ENCODE peak calls at places on chromosomes 11 and 22, in six cellular contexts. One of them, this sample, is unnamed.
A peak's percentile ranks its signal among the peaks of the same experiment; 100 is the strongest.

GRCh38 chr11:129861702-129862107 is 33.7 kb downstream of the NFRKB start:
- DNase-seq in CD8-positive, alpha-beta T cell: no peak
- DNase-seq in A549: peak; percentile 84
- DNase-seq in sigmoid colon: no peak
- DNase-seq in CD4-positive, CD25-positive, alpha-beta regulatory T cell: no peak
- DNase-seq in suprapubic skin: no peak
- DNase-seq in this sample: no peak

GRCh38 chr11:10380921-10381320 is 74.1 kb upstream of the AMPD3 start:
- DNase-seq in CD8-positive, alpha-beta T cell: no peak
- DNase-seq in A549: no peak
- DNase-seq in sigmoid colon: no peak
- DNase-seq in CD4-positive, CD25-positive, alpha-beta regulatory T cell: no peak
- DNase-seq in suprapubic skin: no peak
- DNase-seq in this sample: no peak

GRCh38 chr11:15379483-15379882 is 264.8 kb downstream of the INSC start:
- DNase-seq in CD8-positive, alpha-beta T cell: no peak
- DNase-seq in A549: no peak
- DNase-seq in sigmoid colon: no peak
- DNase-seq in CD4-positive, CD25-positive, alpha-beta regulatory T cell: no peak
- DNase-seq in suprapubic skin: no peak
- DNase-seq in this sample: no peak

GRCh38 chr22:38504731-38505594 is 1.1 kb downstream of the DDX17 start:
- DNase-seq in CD8-positive, alpha-beta T cell: peak; percentile 32
- DNase-seq in A549: no peak
- DNase-seq in sigmoid colon: peak; percentile 78
- DNase-seq in CD4-positive, CD25-positive, alpha-beta regulatory T cell: peak; percentile 49
- DNase-seq in suprapubic skin: no peak
- DNase-seq in this sample: peak; percentile 27

GRCh38 chr11:36354221-36355003 is 58.3 kb downstream of the PRR5L start:
- DNase-seq in CD8-positive, alpha-beta T cell: no peak
- DNase-seq in A549: no peak
- DNase-seq in sigmoid colon: no peak
- DNase-seq in CD4-positive, CD25-positive, alpha-beta regulatory T cell: no peak
- DNase-seq in suprapubic skin: no peak
- DNase-seq in this sample: no peak

GRCh38 chr11:65766535-65766934 is 14.2 kb downstream of the AP5B1 start:
- DNase-seq in CD8-positive, alpha-beta T cell: no peak
- DNase-seq in A549: no peak
- DNase-seq in sigmoid colon: no peak
- DNase-seq in CD4-positive, CD25-positive, alpha-beta regulatory T cell: no peak
- DNase-seq in suprapubic skin: no peak
- DNase-seq in this sample: no peak

GRCh38 chr22:47372111-47372581 is 609.7 kb downstream of the TBC1D22A start:
- DNase-seq in CD8-positive, alpha-beta T cell: no peak
- DNase-seq in A549: no peak
- DNase-seq in sigmoid colon: no peak
- DNase-seq in CD4-positive, CD25-positive, alpha-beta regulatory T cell: no peak
- DNase-seq in suprapubic skin: peak; percentile 60
- DNase-seq in this sample: no peak

GRCh38 chr22:48711669-48712068 is 1116.0 kb downstream of the BRD1 start:
- DNase-seq in CD8-positive, alpha-beta T cell: no peak
- DNase-seq in A549: no peak
- DNase-seq in sigmoid colon: peak; percentile 32
- DNase-seq in CD4-positive, CD25-positive, alpha-beta regulatory T cell: no peak
- DNase-seq in suprapubic skin: no peak
- DNase-seq in this sample: no peak

GRCh38 chr11:129750343-129751292 is 65.0 kb upstream of the TMEM45B start:
- DNase-seq in CD8-positive, alpha-beta T cell: peak; percentile 61
- DNase-seq in A549: peak; percentile 12
- DNase-seq in sigmoid colon: peak; percentile 68
- DNase-seq in CD4-positive, CD25-positive, alpha-beta regulatory T cell: peak; percentile 79
- DNase-seq in suprapubic skin: no peak
- DNase-seq in this sample: peak; percentile 54

GRCh38 chr11:8735094-8735493 is 52.5 kb downstream of the RPL27A start:
- DNase-seq in CD8-positive, alpha-beta T cell: no peak
- DNase-seq in A549: no peak
- DNase-seq in sigmoid colon: no peak
- DNase-seq in CD4-positive, CD25-positive, alpha-beta regulatory T cell: no peak
- DNase-seq in suprapubic skin: no peak
- DNase-seq in this sample: no peak

GRCh38 chr11:120336641-120337132 is 474 bp downstream of the ARHGEF12 start:
- DNase-seq in CD8-positive, alpha-beta T cell: no peak
- DNase-seq in A549: peak; percentile 31
- DNase-seq in sigmoid colon: peak; percentile 77
- DNase-seq in CD4-positive, CD25-positive, alpha-beta regulatory T cell: no peak
- DNase-seq in suprapubic skin: no peak
- DNase-seq in this sample: peak; percentile 10

GRCh38 chr11:20880094-20880493 is 210.7 kb downstream of the NELL1 start:
- DNase-seq in CD8-positive, alpha-beta T cell: no peak
- DNase-seq in A549: no peak
- DNase-seq in sigmoid colon: no peak
- DNase-seq in CD4-positive, CD25-positive, alpha-beta regulatory T cell: no peak
- DNase-seq in suprapubic skin: no peak
- DNase-seq in this sample: no peak

GRCh38 chr11:15641191-15641810 is 526.6 kb downstream of the INSC start:
- DNase-seq in CD8-positive, alpha-beta T cell: no peak
- DNase-seq in A549: no peak
- DNase-seq in sigmoid colon: no peak
- DNase-seq in CD4-positive, CD25-positive, alpha-beta regulatory T cell: no peak
- DNase-seq in suprapubic skin: no peak
- DNase-seq in this sample: no peak

GRCh38 chr22:38317995-38318715 is 922 bp upstream of the CSNK1E start:
- DNase-seq in CD8-positive, alpha-beta T cell: no peak
- DNase-seq in A549: peak; percentile 94
- DNase-seq in sigmoid colon: peak; percentile 92
- DNase-seq in CD4-positive, CD25-positive, alpha-beta regulatory T cell: no peak
- DNase-seq in suprapubic skin: no peak
- DNase-seq in this sample: no peak

GRCh38 chr22:18973264-18974031 is 37.4 kb upstream of the PRODH start:
- DNase-seq in CD8-positive, alpha-beta T cell: no peak
- DNase-seq in A549: no peak
- DNase-seq in sigmoid colon: no peak
- DNase-seq in CD4-positive, CD25-positive, alpha-beta regulatory T cell: no peak
- DNase-seq in suprapubic skin: no peak
- DNase-seq in this sample: no peak

GRCh38 chr11:65891180-65892136 is 985 bp downstream of the CCDC85B start:
- DNase-seq in CD8-positive, alpha-beta T cell: no peak
- DNase-seq in A549: peak; percentile 43
- DNase-seq in sigmoid colon: peak; percentile 81
- DNase-seq in CD4-positive, CD25-positive, alpha-beta regulatory T cell: no peak
- DNase-seq in suprapubic skin: peak; percentile 78
- DNase-seq in this sample: no peak

GRCh38 chr11:60905047-60905446 is 1.3 kb downstream of the PRPF19 start:
- DNase-seq in CD8-positive, alpha-beta T cell: no peak
- DNase-seq in A549: no peak
- DNase-seq in sigmoid colon: no peak
- DNase-seq in CD4-positive, CD25-positive, alpha-beta regulatory T cell: no peak
- DNase-seq in suprapubic skin: no peak
- DNase-seq in this sample: no peak

GRCh38 chr11:28529046-28529445 is 420.9 kb downstream of the METTL15 start:
- DNase-seq in CD8-positive, alpha-beta T cell: no peak
- DNase-seq in A549: no peak
- DNase-seq in sigmoid colon: no peak
- DNase-seq in CD4-positive, CD25-positive, alpha-beta regulatory T cell: no peak
- DNase-seq in suprapubic skin: no peak
- DNase-seq in this sample: no peak

GRCh38 chr11:77590194-77590591 is 440 bp downstream of the AQP11 start:
- DNase-seq in CD8-positive, alpha-beta T cell: no peak
- DNase-seq in A549: peak; percentile 28
- DNase-seq in sigmoid colon: peak; percentile 73
- DNase-seq in CD4-positive, CD25-positive, alpha-beta regulatory T cell: peak; percentile 7
- DNase-seq in suprapubic skin: no peak
- DNase-seq in this sample: no peak

GRCh38 chr22:24187731-24188644 is 6.7 kb downstream of the SUSD2 start:
- DNase-seq in CD8-positive, alpha-beta T cell: no peak
- DNase-seq in A549: no peak
- DNase-seq in sigmoid colon: peak; percentile 59
- DNase-seq in CD4-positive, CD25-positive, alpha-beta regulatory T cell: no peak
- DNase-seq in suprapubic skin: no peak
- DNase-seq in this sample: no peak

GRCh38 chr11:120043323-120043945 is 94.5 kb downstream of the TRIM29 start:
- DNase-seq in CD8-positive, alpha-beta T cell: no peak
- DNase-seq in A549: no peak
- DNase-seq in sigmoid colon: no peak
- DNase-seq in CD4-positive, CD25-positive, alpha-beta regulatory T cell: no peak
- DNase-seq in suprapubic skin: no peak
- DNase-seq in this sample: no peak

GRCh38 chr11:17476317-17477083 is at the start of gene ABCC8:
- DNase-seq in CD8-positive, alpha-beta T cell: no peak
- DNase-seq in A549: no peak
- DNase-seq in sigmoid colon: no peak
- DNase-seq in CD4-positive, CD25-positive, alpha-beta regulatory T cell: no peak
- DNase-seq in suprapubic skin: no peak
- DNase-seq in this sample: no peak

GRCh38 chr22:37752189-37753061 is 55.3 kb upstream of the GCAT start:
- DNase-seq in CD8-positive, alpha-beta T cell: no peak
- DNase-seq in A549: peak; percentile 64
- DNase-seq in sigmoid colon: peak; percentile 97
- DNase-seq in CD4-positive, CD25-positive, alpha-beta regulatory T cell: no peak
- DNase-seq in suprapubic skin: peak; percentile 96
- DNase-seq in this sample: no peak

GRCh38 chr11:95833378-95833777 is 43.1 kb downstream of the CEP57 start:
- DNase-seq in CD8-positive, alpha-beta T cell: no peak
- DNase-seq in A549: no peak
- DNase-seq in sigmoid colon: no peak
- DNase-seq in CD4-positive, CD25-positive, alpha-beta regulatory T cell: no peak
- DNase-seq in suprapubic skin: no peak
- DNase-seq in this sample: no peak

GRCh38 chr22:27416553-27417427 is 384.8 kb downstream of the MN1 start:
- DNase-seq in CD8-positive, alpha-beta T cell: no peak
- DNase-seq in A549: no peak
- DNase-seq in sigmoid colon: no peak
- DNase-seq in CD4-positive, CD25-positive, alpha-beta regulatory T cell: no peak
- DNase-seq in suprapubic skin: no peak
- DNase-seq in this sample: no peak

GRCh38 chr11:60127311-60127811 is 38.9 kb downstream of the MS4A2 start:
- DNase-seq in CD8-positive, alpha-beta T cell: no peak
- DNase-seq in A549: no peak
- DNase-seq in sigmoid colon: no peak
- DNase-seq in CD4-positive, CD25-positive, alpha-beta regulatory T cell: no peak
- DNase-seq in suprapubic skin: no peak
- DNase-seq in this sample: no peak

GRCh38 chr11:63869171-63869591 is 30.3 kb downstream of the MARK2 start:
- DNase-seq in CD8-positive, alpha-beta T cell: no peak
- DNase-seq in A549: no peak
- DNase-seq in sigmoid colon: no peak
- DNase-seq in CD4-positive, CD25-positive, alpha-beta regulatory T cell: no peak
- DNase-seq in suprapubic skin: no peak
- DNase-seq in this sample: no peak
- H3K4me1 ChIP-seq in CD8-positive, alpha-beta T cell: peaks cover 89% of the 10 kb centered on the region
- H3K4me1 ChIP-seq in A549: peaks cover 57% of the 10 kb centered on the region
- H3K4me1 ChIP-seq in sigmoid colon: peaks cover 86% of the 10 kb centered on the region
- H3K4me1 ChIP-seq in CD4-positive, CD25-positive, alpha-beta regulatory T cell: peaks cover 79% of the 10 kb centered on the region
- H3K4me1 ChIP-seq in suprapubic skin: peaks cover 85% of the 10 kb centered on the region
- H3K4me1 ChIP-seq in this sample: peaks cover 79% of the 10 kb centered on the region

DNA sequence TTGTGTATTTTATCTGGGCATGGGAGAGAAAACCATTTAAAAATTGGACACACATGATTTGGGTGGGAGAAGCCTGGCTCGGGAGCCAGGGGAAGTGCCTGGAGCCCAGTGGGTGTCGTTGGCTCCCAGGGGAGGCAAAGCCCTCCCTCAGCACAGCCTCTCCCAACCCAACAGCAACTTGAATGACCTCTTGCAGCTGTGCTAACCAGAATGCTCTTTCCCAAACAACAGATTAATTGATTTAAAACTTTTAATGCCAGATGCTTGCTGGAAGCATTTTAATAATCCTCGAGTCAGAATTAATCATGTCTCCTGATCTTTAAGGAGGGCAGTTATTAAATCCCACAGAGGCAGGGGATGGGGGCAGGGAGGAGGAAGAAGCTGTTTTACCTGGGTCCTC is 401.6 kb downstream of the BUD13 start:
- DNase-seq in CD8-positive, alpha-beta T cell: no peak
- DNase-seq in A549: no peak
- DNase-seq in sigmoid colon: no peak
- DNase-seq in CD4-positive, CD25-positive, alpha-beta regulatory T cell: no peak
- DNase-seq in suprapubic skin: no peak
- DNase-seq in this sample: no peak
- H3K27ac ChIP-seq in CD8-positive, alpha-beta T cell: no peak overlapping the region
- H3K27ac ChIP-seq in A549: no peak overlapping the region
- H3K27ac ChIP-seq in sigmoid colon: no peak overlapping the region
- H3K27ac ChIP-seq in CD4-positive, CD25-positive, alpha-beta regulatory T cell: no peak overlapping the region
- H3K27ac ChIP-seq in suprapubic skin: no peak overlapping the region
- H3K27ac ChIP-seq in this sample: no peak overlapping the region

GRCh38 chr11:94224078-94224477 is 80.3 kb upstream of the IZUMO1R start:
- DNase-seq in CD8-positive, alpha-beta T cell: no peak
- DNase-seq in A549: no peak
- DNase-seq in sigmoid colon: no peak
- DNase-seq in CD4-positive, CD25-positive, alpha-beta regulatory T cell: no peak
- DNase-seq in suprapubic skin: no peak
- DNase-seq in this sample: no peak

GRCh38 chr11:94217705-94218104 is 86.7 kb upstream of the IZUMO1R start:
- DNase-seq in CD8-positive, alpha-beta T cell: no peak
- DNase-seq in A549: no peak
- DNase-seq in sigmoid colon: no peak
- DNase-seq in CD4-positive, CD25-positive, alpha-beta regulatory T cell: no peak
- DNase-seq in suprapubic skin: no peak
- DNase-seq in this sample: no peak

GRCh38 chr11:94218372-94218771 is 86.0 kb upstream of the IZUMO1R start:
- DNase-seq in CD8-positive, alpha-beta T cell: no peak
- DNase-seq in A549: no peak
- DNase-seq in sigmoid colon: no peak
- DNase-seq in CD4-positive, CD25-positive, alpha-beta regulatory T cell: no peak
- DNase-seq in suprapubic skin: no peak
- DNase-seq in this sample: no peak

GRCh38 chr11:94219771-94220170 is 84.6 kb upstream of the IZUMO1R start:
- DNase-seq in CD8-positive, alpha-beta T cell: no peak
- DNase-seq in A549: no peak
- DNase-seq in sigmoid colon: no peak
- DNase-seq in CD4-positive, CD25-positive, alpha-beta regulatory T cell: no peak
- DNase-seq in suprapubic skin: no peak
- DNase-seq in this sample: no peak
- H3K4me1 ChIP-seq in CD8-positive, alpha-beta T cell: no peaks in the 10 kb centered on the region
- H3K4me1 ChIP-seq in A549: no peaks in the 10 kb centered on the region
- H3K4me1 ChIP-seq in sigmoid colon: no peaks in the 10 kb centered on the region
- H3K4me1 ChIP-seq in CD4-positive, CD25-positive, alpha-beta regulatory T cell: no peaks in the 10 kb centered on the region
- H3K4me1 ChIP-seq in suprapubic skin: no peaks in the 10 kb centered on the region
- H3K4me1 ChIP-seq in this sample: no peaks in the 10 kb centered on the region

GRCh38 chr11:44016546-44017442 is 31.0 kb upstream of the ACCSL start:
- DNase-seq in CD8-positive, alpha-beta T cell: no peak
- DNase-seq in A549: no peak
- DNase-seq in sigmoid colon: peak; percentile 27
- DNase-seq in CD4-positive, CD25-positive, alpha-beta regulatory T cell: no peak
- DNase-seq in suprapubic skin: peak; percentile 20
- DNase-seq in this sample: no peak

GRCh38 chr11:44017443-44018126 is 30.2 kb upstream of the ACCSL start:
- DNase-seq in CD8-positive, alpha-beta T cell: no peak
- DNase-seq in A549: no peak
- DNase-seq in sigmoid colon: no peak
- DNase-seq in CD4-positive, CD25-positive, alpha-beta regulatory T cell: no peak
- DNase-seq in suprapubic skin: peak; percentile 15
- DNase-seq in this sample: no peak

GRCh38 chr11:44014968-44015623 is 32.7 kb upstream of the ACCSL start:
- DNase-seq in CD8-positive, alpha-beta T cell: no peak
- DNase-seq in A549: no peak
- DNase-seq in sigmoid colon: peak; percentile 46
- DNase-seq in CD4-positive, CD25-positive, alpha-beta regulatory T cell: no peak
- DNase-seq in suprapubic skin: peak; percentile 34
- DNase-seq in this sample: no peak

GRCh38 chr11:44016129-44016528 is 31.7 kb upstream of the ACCSL start:
- DNase-seq in CD8-positive, alpha-beta T cell: no peak
- DNase-seq in A549: no peak
- DNase-seq in sigmoid colon: peak; percentile 77
- DNase-seq in CD4-positive, CD25-positive, alpha-beta regulatory T cell: no peak
- DNase-seq in suprapubic skin: peak; percentile 79
- DNase-seq in this sample: no peak

GRCh38 chr11:44015624-44016007 is 32.2 kb upstream of the ACCSL start:
- DNase-seq in CD8-positive, alpha-beta T cell: no peak
- DNase-seq in A549: no peak
- DNase-seq in sigmoid colon: no peak
- DNase-seq in CD4-positive, CD25-positive, alpha-beta regulatory T cell: no peak
- DNase-seq in suprapubic skin: peak; percentile 18
- DNase-seq in this sample: no peak
- H3K27ac ChIP-seq in CD8-positive, alpha-beta T cell: no peak overlapping the region
- H3K27ac ChIP-seq in A549: peak overlapping the region; percentile 35
- H3K27ac ChIP-seq in sigmoid colon: no peak overlapping the region
- H3K27ac ChIP-seq in CD4-positive, CD25-positive, alpha-beta regulatory T cell: no peak overlapping the region
- H3K27ac ChIP-seq in suprapubic skin: no peak overlapping the region
- H3K27ac ChIP-seq in this sample: no peak overlapping the region

This sample was measured in effector memory CD4-positive, alpha-beta T cell.